ENCODE peak calls at places on chromosomes 12 and 14, in six cellular contexts. N is A549, P is HEK293T, E is HepG2, J is K562, G is GM12878. I is an unnamed sample.

GRCh38 chr12:295132-295531 is 32.5 kb upstream of the SLC6A13 start:
- DNase-seq in G (no peak), E (no peak), J (no peak), N (no peak), P (no peak), I (no peak)

GRCh38 chr12:57756406-57757341 is 1.8 kb downstream of the MARCHF9 start:
- DNase-seq in G (no peak), J (peak), N (peak), P (peak), E (no peak), I (no peak)

GRCh38 chr12:84605988-84606387 is 306.6 kb downstream of the SLC6A15 start:
- DNase-seq in N (no peak), P (no peak), G (no peak), E (no peak), J (no peak), I (no peak)

GRCh38 chr14:31902002-31902401 is 175.1 kb upstream of the ARHGAP5 start:
- DNase-seq in E (peak), J (peak), G (no peak), P (no peak), N (no peak), I (no peak)

GRCh38 chr14:100263141-100263540 is 24.2 kb downstream of the YY1 start:
- DNase-seq in N (no peak), E (no peak), J (no peak), P (no peak), G (no peak), I (no peak)

GRCh38 chr14:23055621-23056256 is 1.6 kb downstream of the CDH24 start:
- DNase-seq in P (no peak), E (no peak), G (no peak), J (peak), N (no peak), I (peak)

GRCh38 chr12:8065991-8066594 is at the start of gene C3AR1:
- DNase-seq in N (no peak), J (no peak), G (no peak), P (no peak), E (no peak), I (peak)

GRCh38 chr12:43696154-43696553 is 62.4 kb downstream of the PUS7L start:
- DNase-seq in N (no peak), J (no peak), G (no peak), P (no peak), E (no peak), I (no peak)

GRCh38 chr14:52360831-52361230 is 46.7 kb downstream of the PTGER2 start:
- DNase-seq in E (no peak), N (no peak), G (no peak), P (no peak), J (no peak), I (no peak)

GRCh38 chr12:123550700-123551099 is 17.2 kb upstream of the RILPL1 start:
- DNase-seq in J (no peak), E (no peak), G (no peak), P (no peak), N (no peak), I (no peak)

GRCh38 chr12:71731439-71732356 is 23.0 kb upstream of the RAB21 start:
- DNase-seq in N (no peak), P (no peak), G (no peak), E (peak), J (no peak), I (peak)

GRCh38 chr14:60642270-60642789 is 6.9 kb downstream of the SIX1 start:
- DNase-seq in G (no peak), E (no peak), J (no peak), N (no peak), P (no peak), I (no peak)

GRCh38 chr12:25557830-25558436 is 4.8 kb upstream of the LMNTD1 start:
- DNase-seq in N (peak), P (peak), J (peak), E (peak), G (no peak), I (peak)

GRCh38 chr12:29741342-29742241 is 42.1 kb downstream of the TMTC1 start:
- DNase-seq in P (no peak), E (no peak), N (no peak), G (no peak), J (no peak), I (peak)

GRCh38 chr12:132967736-132968135 is 11.6 kb upstream of the ZNF605 start:
- DNase-seq in P (no peak), N (no peak), E (no peak), J (no peak), G (no peak), I (no peak)

GRCh38 chr12:67045650-67046049 is 223.5 kb upstream of the CAND1 start:
- DNase-seq in N (no peak), G (no peak), P (no peak), E (no peak), J (no peak), I (no peak)

GRCh38 chr12:118059645-118060275 is 1.2 kb downstream of the WSB2 start:
- DNase-seq in G (no peak), N (no peak), P (no peak), J (no peak), E (no peak), I (peak)

GRCh38 chr12:118312578-118312977 is 60.1 kb downstream of the TAOK3 start:
- DNase-seq in N (no peak), G (peak), J (no peak), E (no peak), P (no peak), I (no peak)

GRCh38 chr14:30462358-30462757 is 96.6 kb upstream of the G2E3 start:
- DNase-seq in E (no peak), P (no peak), G (no peak), J (no peak), N (no peak), I (no peak)

GRCh38 chr12:113935459-113935858 is 30.7 kb downstream of the RBM19 start:
- DNase-seq in P (no peak), G (no peak), N (no peak), E (no peak), J (no peak), I (no peak)

GRCh38 chr14:55448146-55448614 is 7.8 kb upstream of the TBPL2 start:
- DNase-seq in N (peak), E (no peak), G (no peak), P (peak), J (peak), I (peak)

GRCh38 chr12:10143205-10143604 is 13.2 kb upstream of the CLEC7A start:
- DNase-seq in J (no peak), P (no peak), E (no peak), G (no peak), N (no peak), I (peak)

GRCh38 chr12:10136637-10137205 is 6.7 kb upstream of the CLEC7A start:
- DNase-seq in N (no peak), G (no peak), P (no peak), J (no peak), E (peak), I (no peak)

GRCh38 chr12:10135126-10135525 is 5.1 kb upstream of the CLEC7A start:
- DNase-seq in P (no peak), N (no peak), G (no peak), J (no peak), E (no peak), I (no peak)

GRCh38 chr12:10140001-10140400 is 10.0 kb upstream of the CLEC7A start:
- DNase-seq in E (peak), G (peak), P (peak), J (no peak), N (peak), I (peak)
- TF ChIP-seq BHLHE40 in E (no peak), G (no peak), P (no peak), J (no peak), N (no peak), I (no peak)

GRCh38 chr12:68113644-68114043 is 45.9 kb downstream of the IFNG start:
- DNase-seq in E (no peak), P (peak), J (no peak), G (no peak), N (no peak), I (no peak)
- TF ChIP-seq BHLHE40 in E (no peak), P (no peak), J (no peak), G (no peak), N (no peak), I (no peak)

GRCh38 chr12:3075315-3075714 is 1.9 kb upstream of the TSPAN9 start:
- DNase-seq in N (no peak), G (no peak), J (no peak), P (no peak), E (no peak), I (no peak)

GRCh38 chr12:3076730-3077571 is at the start of gene TSPAN9:
- DNase-seq in J (peak), E (peak), N (peak), P (peak), G (no peak), I (peak)

GRCh38 chr12:3077572-3078081 is 448 bp downstream of the TSPAN9 start:
- DNase-seq in G (no peak), N (no peak), P (no peak), E (no peak), J (no peak), I (peak)

GRCh38 chr12:3081886-3082285 is 4.7 kb downstream of the TSPAN9 start:
- DNase-seq in N (no peak), P (no peak), J (no peak), G (no peak), E (no peak), I (peak)

DNA sequence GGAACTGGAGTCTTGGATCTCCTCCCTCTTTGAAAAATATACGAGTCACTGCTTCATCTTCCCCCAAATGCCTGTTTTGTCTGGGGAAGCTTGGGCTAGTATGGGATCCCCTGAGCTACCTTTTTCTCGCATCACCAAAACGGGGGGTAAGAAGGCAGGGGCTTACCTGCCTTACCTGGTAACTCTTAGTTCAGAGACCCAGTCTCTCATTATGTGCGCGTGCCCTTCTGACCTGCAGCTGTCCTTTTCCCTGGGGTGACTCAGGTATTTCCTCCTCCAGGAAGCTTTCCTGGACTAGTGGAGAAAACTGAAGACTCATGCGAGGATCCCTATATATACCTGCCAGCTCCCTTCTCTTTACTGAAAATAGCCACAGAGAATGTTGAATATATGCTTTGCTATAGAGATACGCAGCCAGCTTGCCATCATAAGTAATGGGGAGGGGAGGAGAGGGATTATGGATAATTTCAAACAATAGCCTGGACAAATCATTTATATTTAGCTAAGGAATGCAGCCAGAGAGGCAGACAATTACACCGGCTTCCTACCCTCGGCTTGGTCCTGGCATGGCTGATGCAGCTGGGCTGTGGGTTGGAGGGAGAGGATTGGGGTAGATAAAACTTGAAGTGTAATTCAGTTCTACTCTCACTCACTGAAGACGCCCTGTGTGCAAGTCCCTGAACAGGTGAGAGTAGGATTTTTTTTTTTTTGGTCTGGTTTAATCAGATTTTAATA is 1.1 kb downstream of the TSPAN9 start:
- DNase-seq in N (peak), P (no peak), E (no peak), J (no peak), G (no peak), I (no peak)
- TF ChIP-seq BHLHE40 in N (no peak), P (no peak), E (no peak), J (no peak), G (no peak), I (no peak)

GRCh38 chr12:6226002-6226700 is 26.0 kb downstream of the CD9 start:
- DNase-seq in P (no peak), J (no peak), E (peak), N (no peak), G (no peak), I (peak)
- TF ChIP-seq BHLHE40 in P (no peak), J (no peak), E (no peak), N (no peak), G (no peak), I (no peak)

GRCh38 chr12:63811755-63812154 is 32.0 kb downstream of the RXYLT1 start:
- DNase-seq in J (no peak), P (no peak), N (no peak), E (no peak), G (no peak), I (no peak)

GRCh38 chr12:63814146-63814774 is 30.2 kb upstream of the SRGAP1 start:
- DNase-seq in E (no peak), J (no peak), N (no peak), G (no peak), P (no peak), I (no peak)

GRCh38 chr12:63820427-63820826 is 24.1 kb upstream of the SRGAP1 start:
- DNase-seq in N (no peak), J (no peak), P (no peak), E (no peak), G (no peak), I (no peak)

GRCh38 chr12:63815482-63815852 is 29.0 kb upstream of the SRGAP1 start:
- DNase-seq in P (no peak), N (no peak), J (no peak), G (no peak), E (no peak), I (no peak)

GRCh38 chr12:63816031-63816430 is 28.5 kb upstream of the SRGAP1 start:
- DNase-seq in N (no peak), G (no peak), J (no peak), E (no peak), P (no peak), I (no peak)
- TF ChIP-seq BHLHE40 in N (no peak), G (no peak), J (no peak), E (no peak), P (no peak), I (no peak)

DNA sequence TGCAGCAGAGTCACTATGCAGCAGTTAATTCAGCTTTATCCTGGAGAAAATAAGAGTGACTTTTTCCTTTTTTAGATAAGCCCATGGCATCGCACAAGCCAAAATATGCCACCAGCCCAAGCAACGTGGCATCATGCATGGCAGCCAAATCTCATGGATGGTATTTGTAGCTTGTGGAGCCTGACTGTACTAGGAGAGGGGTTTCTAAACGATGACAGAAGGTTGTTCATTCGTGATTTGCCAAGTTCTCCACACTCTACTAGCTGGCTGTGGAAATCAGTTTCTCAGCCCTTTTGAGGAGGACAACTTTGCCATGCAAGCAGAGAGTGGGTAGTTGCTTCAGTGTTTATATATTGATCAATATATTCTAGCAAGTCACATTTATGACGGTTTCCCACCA is 41.4 kb upstream of the ATXN2 start:
- DNase-seq in J (no peak), E (no peak), G (no peak), N (no peak), P (no peak), I (no peak)
- TF ChIP-seq BHLHE40 in J (no peak), E (no peak), G (no peak), N (no peak), P (no peak), I (no peak)

GRCh38 chr12:27667540-27667939 is 28.7 kb upstream of the REP15 start:
- DNase-seq in E (no peak), G (no peak), P (no peak), J (no peak), N (no peak), I (peak)
- TF ChIP-seq BHLHE40 in E (no peak), G (no peak), P (no peak), J (no peak), N (no peak), I (no peak)

GRCh38 chr12:54378791-54379400 is 5.6 kb downstream of the ZNF385A start:
- DNase-seq in N (peak), P (peak), E (peak), J (peak), G (no peak), I (no peak)
- TF ChIP-seq BHLHE40 in N (no peak), P (no peak), E (no peak), J (no peak), G (no peak), I (no peak)

I was measured in IMR-90.